ENCODE peak calls at places on chromosomes 11 and 22, in six cellular contexts. D is A549, N is K562, F is NB4, I is HepG2, W is GM12878. V is an unnamed sample.

GRCh38 chr11:16356057-16356750 is at the start of gene SOX6:
- DNase-seq in I (peak), D (no peak), W (no peak), F (no peak), N (no peak), V (no peak)

GRCh38 chr11:127182586-127183203 is 182.1 kb upstream of the KIRREL3 start:
- DNase-seq in W (no peak), D (no peak), I (no peak), N (no peak), F (no peak), V (no peak)

GRCh38 chr11:40104941-40105550 is 1354.4 kb downstream of the LRRC4C start:
- DNase-seq in D (no peak), N (no peak), W (no peak), F (peak), I (no peak), V (no peak)

GRCh38 chr11:12743834-12744449 is 69.7 kb downstream of the TEAD1 start:
- DNase-seq in W (no peak), I (no peak), F (no peak), N (no peak), D (no peak), V (no peak)

GRCh38 chr11:117761993-117762392 is 35.0 kb downstream of the DSCAML1 start:
- DNase-seq in F (no peak), N (no peak), I (no peak), W (no peak), D (no peak), V (no peak)

GRCh38 chr11:1453611-1454386 is 32.8 kb downstream of the MOB2 start:
- DNase-seq in F (peak), D (no peak), I (peak), N (peak), W (peak), V (no peak)

GRCh38 chr22:38924197-38924952 is 33.0 kb upstream of the APOBEC3A start:
- DNase-seq in I (peak), N (no peak), W (no peak), F (no peak), D (peak), V (peak)

GRCh38 chr11:75155570-75156422 is 4.9 kb downstream of the SLCO2B1 start:
- DNase-seq in F (no peak), W (no peak), D (no peak), I (peak), N (peak), V (no peak)

GRCh38 chr11:121614661-121615240 is 162.0 kb upstream of the SORL1-AS1 start:
- DNase-seq in W (no peak), N (no peak), F (no peak), D (no peak), I (no peak), V (peak)

GRCh38 chr11:62472063-62472884 is 53.4 kb downstream of the SCGB1A1 start:
- DNase-seq in W (no peak), I (peak), F (peak), N (peak), D (peak), V (no peak)

GRCh38 chr22:38086001-38086845 is 2.2 kb upstream of the SLC16A8 start:
- DNase-seq in W (no peak), D (no peak), N (peak), I (no peak), F (no peak), V (no peak)

GRCh38 chr11:128632151-128632791 is 44.9 kb upstream of the ETS1 start:
- DNase-seq in N (no peak), F (peak), D (no peak), W (no peak), I (peak), V (peak)

GRCh38 chr11:5174934-5175333 is 20.4 kb upstream of the OR52A1 start:
- DNase-seq in F (no peak), D (no peak), W (no peak), N (no peak), I (no peak), V (no peak)

DNA sequence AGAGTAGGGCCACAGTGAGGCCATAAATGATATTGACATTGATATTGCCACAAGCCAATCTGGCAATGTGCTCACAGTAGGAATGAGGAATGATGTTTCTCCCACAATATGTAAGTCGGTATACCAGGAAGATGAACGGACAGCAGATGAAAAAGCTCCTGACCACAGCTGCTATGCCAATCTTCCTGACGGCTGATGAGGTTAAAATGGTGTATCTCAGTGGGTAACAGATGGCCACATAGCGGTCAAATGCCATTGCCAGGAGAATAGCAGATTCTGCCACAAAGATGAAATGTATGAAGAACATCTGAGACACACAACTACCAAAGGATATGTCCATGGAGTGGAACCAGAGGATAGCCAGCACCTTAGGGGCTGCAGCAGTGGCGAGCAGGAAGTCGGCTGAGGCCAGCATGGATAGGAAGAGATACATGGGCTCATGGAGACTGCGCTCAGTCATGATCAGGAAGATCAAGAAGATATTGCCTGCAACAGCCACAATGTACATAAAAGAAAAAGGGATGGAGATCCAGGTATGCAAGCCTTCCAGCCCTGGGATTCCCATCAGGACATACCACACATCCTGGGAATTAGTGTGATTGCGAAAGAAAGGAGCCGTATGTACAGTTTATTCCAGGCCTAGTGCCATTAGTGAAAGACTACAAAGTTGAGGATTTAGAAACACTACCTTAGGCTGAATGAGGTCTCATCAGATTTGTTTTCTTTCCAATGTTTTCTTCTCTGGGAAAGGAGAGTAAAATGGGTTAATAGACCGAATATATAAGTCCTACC is 22.2 kb downstream of the OR51V1 start:
- DNase-seq in I (no peak), D (no peak), N (no peak), F (no peak), W (no peak), V (no peak)
- TF ChIP-seq MYC in I (no peak), D (no peak), N (no peak), F (no peak), W (no peak), V (no peak)

DNA sequence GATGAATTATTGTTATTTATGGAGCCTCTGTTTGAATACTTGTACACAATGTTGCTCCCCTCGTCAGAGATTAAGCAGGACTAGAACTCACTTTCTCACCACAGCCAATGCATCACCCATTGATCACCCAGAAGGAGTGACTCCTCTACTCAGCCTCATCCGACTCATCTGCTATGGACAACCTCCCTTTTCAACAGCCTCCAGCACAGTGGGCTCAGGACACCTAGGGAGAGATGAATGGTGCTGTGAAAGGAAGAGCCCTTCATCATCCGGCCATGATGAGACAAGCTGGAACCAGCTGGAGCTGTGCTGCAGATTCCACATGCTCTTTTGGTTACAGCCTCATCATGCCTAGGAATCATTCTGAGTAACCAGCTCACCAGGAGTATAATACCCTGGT is 15.6 kb downstream of the C11orf91 start:
- DNase-seq in F (no peak), N (no peak), D (no peak), W (no peak), I (no peak), V (no peak)
- TF ChIP-seq MYC in F (no peak), N (no peak), D (no peak), W (no peak), I (no peak), V (no peak)

GRCh38 chr22:49243965-49244364 is 583.7 kb downstream of the BRD1 start:
- DNase-seq in I (no peak), D (no peak), W (no peak), N (no peak), F (no peak), V (no peak)
- TF ChIP-seq MYC in I (no peak), D (no peak), W (no peak), N (no peak), F (no peak), V (no peak)

GRCh38 chr22:19629331-19629719 is 85.0 kb upstream of the SEPTIN5 start:
- DNase-seq in D (no peak), I (no peak), W (no peak), F (no peak), N (no peak), V (no peak)

GRCh38 chr22:19626042-19626560 is 88.2 kb upstream of the SEPTIN5 start:
- DNase-seq in D (no peak), N (no peak), I (no peak), F (no peak), W (no peak), V (no peak)

GRCh38 chr22:19628038-19628776 is 86.1 kb upstream of the SEPTIN5 start:
- DNase-seq in W (no peak), F (no peak), D (no peak), I (no peak), N (no peak), V (no peak)

GRCh38 chr22:19625331-19626041 is 88.8 kb upstream of the SEPTIN5 start:
- DNase-seq in F (no peak), D (no peak), W (no peak), N (no peak), I (no peak), V (no peak)

DNA sequence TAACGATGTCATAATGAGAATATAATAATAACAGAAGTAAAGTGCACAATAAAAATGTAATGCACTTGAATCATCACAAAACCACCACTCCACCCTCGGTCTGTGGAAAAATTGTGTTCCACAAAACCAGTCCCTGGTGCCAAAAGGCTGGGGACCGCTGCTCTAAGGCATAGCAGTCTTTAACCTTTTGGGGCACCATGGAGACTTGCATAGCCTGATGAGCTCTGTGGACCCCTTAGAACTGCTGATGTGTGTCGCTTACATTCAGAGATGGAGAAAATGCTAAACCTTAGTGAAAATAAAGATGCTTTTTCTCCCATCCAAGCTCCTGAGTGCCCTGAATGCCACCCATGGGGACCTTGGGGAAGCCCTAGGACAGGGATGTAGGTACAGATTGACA is 87.6 kb upstream of the SEPTIN5 start:
- DNase-seq in N (no peak), D (no peak), F (no peak), I (no peak), W (no peak), V (no peak)
- TF ChIP-seq MYC in N (no peak), D (no peak), F (no peak), I (no peak), W (no peak), V (no peak)

GRCh38 chr11:7019500-7020182 is 505 bp downstream of the ZNF214 start:
- DNase-seq in N (no peak), D (no peak), I (no peak), F (no peak), W (no peak), V (no peak)
- TF ChIP-seq MYC in N (no peak), D (no peak), I (no peak), F (no peak), W (no peak), V (no peak)

V was measured in endothelial cell of umbilical vein.